ENCODE peak calls at places on chromosomes 16 and 17, in seven cellular contexts. One of them, this sample, is unnamed.

GRCh38 chr16:1314399-1315068 is 5.1 kb downstream of the UBE2I start:
- DNase-seq in fibroblast of lung: no peak
- DNase-seq in neuronal stem cell: no peak
- DNase-seq in GM23338: no peak
- DNase-seq in adrenal gland: no peak
- DNase-seq in ovary: no peak
- DNase-seq in Panc1: no peak
- DNase-seq in this sample: no peak

GRCh38 chr17:28735242-28735722 is 6.7 kb downstream of the NEK8 start:
- DNase-seq in GM23338: no peak
- DNase-seq in adrenal gland: no peak
- DNase-seq in Panc1: no peak
- DNase-seq in fibroblast of lung: no peak
- DNase-seq in neuronal stem cell: no peak
- DNase-seq in ovary: no peak
- DNase-seq in this sample: no peak

GRCh38 chr17:10210151-10210574 is 11.8 kb upstream of the GAS7 start:
- DNase-seq in adrenal gland: no peak
- DNase-seq in fibroblast of lung: peak; percentile 74
- DNase-seq in GM23338: peak; percentile 73
- DNase-seq in Panc1: no peak
- DNase-seq in neuronal stem cell: no peak
- DNase-seq in ovary: peak; percentile 43
- DNase-seq in this sample: no peak

GRCh38 chr17:66135219-66135618 is 56.7 kb downstream of the CEP112 start:
- DNase-seq in neuronal stem cell: no peak
- DNase-seq in adrenal gland: no peak
- DNase-seq in fibroblast of lung: no peak
- DNase-seq in Panc1: no peak
- DNase-seq in ovary: no peak
- DNase-seq in GM23338: no peak
- DNase-seq in this sample: no peak

GRCh38 chr16:75265911-75266701 is 14.7 kb upstream of the BCAR1 start:
- DNase-seq in fibroblast of lung: peak; percentile 75
- DNase-seq in Panc1: no peak
- DNase-seq in GM23338: peak; percentile 92
- DNase-seq in ovary: peak; percentile 90
- DNase-seq in neuronal stem cell: peak; percentile 92
- DNase-seq in adrenal gland: peak; percentile 79
- DNase-seq in this sample: peak; percentile 75

GRCh38 chr16:67543582-67543981 is 15.0 kb downstream of the RIPOR1 start:
- DNase-seq in neuronal stem cell: no peak
- DNase-seq in GM23338: no peak
- DNase-seq in adrenal gland: no peak
- DNase-seq in Panc1: no peak
- DNase-seq in fibroblast of lung: no peak
- DNase-seq in ovary: no peak
- DNase-seq in this sample: no peak

GRCh38 chr16:71311553-71312158 is 22.5 kb upstream of the CMTR2 start:
- DNase-seq in GM23338: peak; percentile 89
- DNase-seq in neuronal stem cell: peak; percentile 80
- DNase-seq in ovary: no peak
- DNase-seq in Panc1: peak; percentile 12
- DNase-seq in fibroblast of lung: peak; percentile 6
- DNase-seq in adrenal gland: peak; percentile 6
- DNase-seq in this sample: no peak

GRCh38 chr16:9797306-9797705 is 384.9 kb downstream of the GRIN2A start:
- DNase-seq in fibroblast of lung: no peak
- DNase-seq in adrenal gland: no peak
- DNase-seq in GM23338: no peak
- DNase-seq in Panc1: peak; percentile 60
- DNase-seq in neuronal stem cell: no peak
- DNase-seq in ovary: no peak
- DNase-seq in this sample: no peak

GRCh38 chr17:48468299-48468698 is 38.3 kb upstream of the SKAP1 start:
- DNase-seq in fibroblast of lung: no peak
- DNase-seq in neuronal stem cell: no peak
- DNase-seq in ovary: no peak
- DNase-seq in Panc1: no peak
- DNase-seq in GM23338: no peak
- DNase-seq in adrenal gland: no peak
- DNase-seq in this sample: no peak

GRCh38 chr16:56294599-56294998 is 103.3 kb downstream of the GNAO1 start:
- DNase-seq in ovary: no peak
- DNase-seq in neuronal stem cell: no peak
- DNase-seq in Panc1: no peak
- DNase-seq in fibroblast of lung: peak; percentile 24
- DNase-seq in GM23338: no peak
- DNase-seq in adrenal gland: no peak
- DNase-seq in this sample: no peak

GRCh38 chr16:66495440-66495839 is 54.5 kb downstream of the TK2 start:
- DNase-seq in adrenal gland: no peak
- DNase-seq in Panc1: no peak
- DNase-seq in neuronal stem cell: no peak
- DNase-seq in ovary: no peak
- DNase-seq in GM23338: no peak
- DNase-seq in fibroblast of lung: no peak
- DNase-seq in this sample: no peak

GRCh38 chr17:32103476-32104113 is 38.7 kb upstream of the RHOT1 start:
- DNase-seq in neuronal stem cell: no peak
- DNase-seq in Panc1: no peak
- DNase-seq in fibroblast of lung: no peak
- DNase-seq in ovary: no peak
- DNase-seq in adrenal gland: no peak
- DNase-seq in GM23338: no peak
- DNase-seq in this sample: no peak

GRCh38 chr17:74008196-74008595 is 195.3 kb upstream of the RPL38 start:
- DNase-seq in neuronal stem cell: no peak
- DNase-seq in adrenal gland: no peak
- DNase-seq in GM23338: peak; percentile 82
- DNase-seq in ovary: no peak
- DNase-seq in fibroblast of lung: no peak
- DNase-seq in Panc1: no peak
- DNase-seq in this sample: no peak

GRCh38 chr16:9033125-9033830 is 58.2 kb upstream of the HAPSTR1 start:
- DNase-seq in adrenal gland: peak; percentile 78
- DNase-seq in ovary: no peak
- DNase-seq in fibroblast of lung: peak; percentile 78
- DNase-seq in Panc1: no peak
- DNase-seq in neuronal stem cell: peak; percentile 35
- DNase-seq in GM23338: peak; percentile 97
- DNase-seq in this sample: no peak

GRCh38 chr17:42249681-42250446 is 26.3 kb downstream of the STAT5B start:
- DNase-seq in adrenal gland: no peak
- DNase-seq in Panc1: no peak
- DNase-seq in neuronal stem cell: no peak
- DNase-seq in ovary: no peak
- DNase-seq in fibroblast of lung: no peak
- DNase-seq in GM23338: no peak
- DNase-seq in this sample: no peak

GRCh38 chr17:58172369-58173071 is 5.7 kb downstream of the OR4D2 start:
- DNase-seq in ovary: no peak
- DNase-seq in adrenal gland: peak; percentile 4
- DNase-seq in fibroblast of lung: peak; percentile 19
- DNase-seq in GM23338: peak; percentile 86
- DNase-seq in neuronal stem cell: peak; percentile 6
- DNase-seq in Panc1: no peak
- DNase-seq in this sample: no peak

GRCh38 chr17:38706625-38707298 is 1.7 kb downstream of the MLLT6 start:
- DNase-seq in neuronal stem cell: no peak
- DNase-seq in Panc1: no peak
- DNase-seq in fibroblast of lung: no peak
- DNase-seq in ovary: no peak
- DNase-seq in GM23338: no peak
- DNase-seq in adrenal gland: peak; percentile 61
- DNase-seq in this sample: peak; percentile 46

GRCh38 chr16:50040028-50040427 is 15.0 kb downstream of the CNEP1R1 start:
- DNase-seq in GM23338: peak; percentile 13
- DNase-seq in Panc1: no peak
- DNase-seq in fibroblast of lung: no peak
- DNase-seq in neuronal stem cell: no peak
- DNase-seq in adrenal gland: no peak
- DNase-seq in ovary: no peak
- DNase-seq in this sample: no peak

GRCh38 chr16:50037791-50038190 is 12.8 kb downstream of the CNEP1R1 start:
- DNase-seq in GM23338: no peak
- DNase-seq in adrenal gland: no peak
- DNase-seq in ovary: no peak
- DNase-seq in Panc1: no peak
- DNase-seq in fibroblast of lung: peak; percentile 42
- DNase-seq in neuronal stem cell: no peak
- DNase-seq in this sample: no peak

GRCh38 chr16:50043358-50043757 is 18.3 kb downstream of the CNEP1R1 start:
- DNase-seq in ovary: no peak
- DNase-seq in neuronal stem cell: no peak
- DNase-seq in GM23338: no peak
- DNase-seq in adrenal gland: no peak
- DNase-seq in fibroblast of lung: no peak
- DNase-seq in Panc1: no peak
- DNase-seq in this sample: no peak

GRCh38 chr16:50038756-50039529 is 13.9 kb downstream of the CNEP1R1 start:
- DNase-seq in fibroblast of lung: no peak
- DNase-seq in neuronal stem cell: no peak
- DNase-seq in ovary: no peak
- DNase-seq in GM23338: peak; percentile 46
- DNase-seq in Panc1: no peak
- DNase-seq in adrenal gland: peak; percentile 71
- DNase-seq in this sample: peak; percentile 78

GRCh38 chr16:50040710-50041109 is 15.7 kb downstream of the CNEP1R1 start:
- DNase-seq in fibroblast of lung: no peak
- DNase-seq in ovary: no peak
- DNase-seq in neuronal stem cell: no peak
- DNase-seq in GM23338: no peak
- DNase-seq in adrenal gland: no peak
- DNase-seq in Panc1: no peak
- DNase-seq in this sample: no peak
- H3K4me1 ChIP-seq in fibroblast of lung: no peaks in the 10 kb centered on the region
- H3K4me1 ChIP-seq in ovary: no peaks in the 10 kb centered on the region
- H3K4me1 ChIP-seq in neuronal stem cell: no peaks in the 10 kb centered on the region
- H3K4me1 ChIP-seq in GM23338: peaks cover 5% of the 10 kb centered on the region
- H3K4me1 ChIP-seq in adrenal gland: peaks cover 21% of the 10 kb centered on the region
- H3K4me1 ChIP-seq in Panc1: no peaks in the 10 kb centered on the region
- H3K4me1 ChIP-seq in this sample: peaks cover 4% of the 10 kb centered on the region

DNA sequence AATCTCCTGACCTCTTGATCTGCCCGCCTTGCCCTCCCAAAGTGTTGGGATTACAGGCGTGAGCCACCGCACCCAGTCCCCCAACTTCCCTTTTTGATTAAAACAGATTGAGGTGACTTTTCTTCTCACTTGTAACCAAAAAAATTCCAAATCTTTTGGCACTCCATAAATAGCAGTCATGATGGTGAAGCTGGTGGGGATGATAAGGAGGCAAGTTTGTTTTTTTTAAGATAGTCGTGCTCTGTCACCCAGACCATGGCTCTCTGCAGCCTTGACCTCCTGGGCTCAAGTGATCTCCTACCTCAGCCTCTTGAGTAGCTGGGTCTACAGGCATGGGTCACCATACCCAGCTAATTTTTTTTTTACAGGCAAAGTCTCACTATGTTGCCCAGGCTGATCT is 34.7 kb upstream of the PLCG2 start:
- DNase-seq in GM23338: no peak
- DNase-seq in Panc1: no peak
- DNase-seq in fibroblast of lung: no peak
- DNase-seq in ovary: peak; percentile 1
- DNase-seq in adrenal gland: no peak
- DNase-seq in neuronal stem cell: no peak
- DNase-seq in this sample: no peak
- H3K4me1 ChIP-seq in GM23338: peaks cover 12% of the 10 kb centered on the region
- H3K4me1 ChIP-seq in Panc1: no peaks in the 10 kb centered on the region
- H3K4me1 ChIP-seq in fibroblast of lung: no peaks in the 10 kb centered on the region
- H3K4me1 ChIP-seq in ovary: peaks cover 4% of the 10 kb centered on the region
- H3K4me1 ChIP-seq in adrenal gland: no peaks in the 10 kb centered on the region
- H3K4me1 ChIP-seq in neuronal stem cell: no peaks in the 10 kb centered on the region
- H3K4me1 ChIP-seq in this sample: no peaks in the 10 kb centered on the region

DNA sequence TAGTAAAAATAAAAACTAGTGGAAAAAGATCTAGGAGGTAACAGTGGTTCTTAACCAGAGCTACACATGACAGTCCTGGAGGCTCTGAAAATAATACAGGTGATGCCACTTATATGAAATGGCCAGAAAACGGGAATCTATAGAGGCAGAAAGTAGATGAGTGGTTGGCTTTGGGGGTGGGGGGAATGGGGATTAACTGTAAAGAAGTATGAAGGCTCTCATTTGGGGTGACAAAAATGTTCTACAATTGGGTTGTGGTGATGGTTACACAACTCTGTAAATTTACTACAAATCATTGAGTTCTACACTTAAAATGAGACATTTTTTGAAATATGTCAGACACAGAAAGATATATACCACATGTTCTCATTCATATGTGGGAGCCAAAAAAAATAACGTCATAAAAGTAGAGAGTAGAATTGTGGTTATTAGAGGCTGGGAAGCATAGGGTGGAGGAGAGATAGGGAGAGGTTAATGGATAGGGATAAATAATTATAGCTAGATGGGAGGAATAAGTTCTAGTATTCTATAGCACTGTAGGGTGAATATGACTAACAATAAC is 25.7 kb downstream of the ARHGAP17 start:
- DNase-seq in Panc1: no peak
- DNase-seq in GM23338: no peak
- DNase-seq in fibroblast of lung: peak; percentile 71
- DNase-seq in neuronal stem cell: no peak
- DNase-seq in ovary: no peak
- DNase-seq in adrenal gland: no peak
- DNase-seq in this sample: no peak
- H3K4me1 ChIP-seq in Panc1: peaks cover 97% of the 10 kb centered on the region
- H3K4me1 ChIP-seq in GM23338: peaks cover 6% of the 10 kb centered on the region
- H3K4me1 ChIP-seq in fibroblast of lung: peaks cover 55% of the 10 kb centered on the region
- H3K4me1 ChIP-seq in neuronal stem cell: peaks cover 6% of the 10 kb centered on the region
- H3K4me1 ChIP-seq in ovary: peaks cover 23% of the 10 kb centered on the region
- H3K4me1 ChIP-seq in adrenal gland: peaks cover 85% of the 10 kb centered on the region
- H3K4me1 ChIP-seq in this sample: peaks cover 50% of the 10 kb centered on the region

DNA sequence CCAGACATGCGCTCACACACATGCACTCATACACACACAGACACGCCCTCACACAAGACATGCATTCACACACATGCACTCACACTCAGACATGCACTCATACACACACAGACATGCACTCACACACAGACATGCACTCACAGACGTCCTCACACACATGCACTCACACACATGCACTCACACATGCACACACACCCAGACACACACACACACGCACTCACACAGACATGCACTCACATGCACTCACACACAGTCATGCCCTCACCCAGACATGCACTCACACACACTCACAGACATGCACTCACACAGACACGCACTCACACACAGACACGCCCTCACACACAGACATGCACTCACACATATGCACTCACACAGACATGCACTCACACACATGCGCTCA is 2.1 kb upstream of the ZNF469 start:
- DNase-seq in GM23338: no peak
- DNase-seq in fibroblast of lung: no peak
- DNase-seq in ovary: peak; percentile 13
- DNase-seq in neuronal stem cell: no peak
- DNase-seq in adrenal gland: no peak
- DNase-seq in Panc1: no peak
- DNase-seq in this sample: peak; percentile 14
- H3K4me1 ChIP-seq in GM23338: peaks cover 15% of the 10 kb centered on the region
- H3K4me1 ChIP-seq in fibroblast of lung: no peaks in the 10 kb centered on the region
- H3K4me1 ChIP-seq in ovary: peaks cover 6% of the 10 kb centered on the region
- H3K4me1 ChIP-seq in neuronal stem cell: peaks cover 6% of the 10 kb centered on the region
- H3K4me1 ChIP-seq in adrenal gland: peaks cover 6% of the 10 kb centered on the region
- H3K4me1 ChIP-seq in Panc1: no peaks in the 10 kb centered on the region
- H3K4me1 ChIP-seq in this sample: peaks cover 10% of the 10 kb centered on the region